ENCODE peak calls at places on chromosome 22, in four cellular contexts. One of them, this sample, is unnamed.

GRCh38 chr22:36362819-36363377 is 24.9 kb downstream of the MYH9 start:
- DNase-seq in fibroblast of lung: peak; percentile 62
- DNase-seq in trophoblast cell: no peak
- DNase-seq in PC-9: no peak
- DNase-seq in this sample: no peak

GRCh38 chr22:39895682-39896081 is 2.1 kb upstream of the ENTHD1 start:
- DNase-seq in fibroblast of lung: no peak
- DNase-seq in trophoblast cell: no peak
- DNase-seq in PC-9: no peak
- DNase-seq in this sample: no peak

GRCh38 chr22:36238348-36239149 is 778 bp downstream of the APOL2 start:
- DNase-seq in fibroblast of lung: no peak
- DNase-seq in trophoblast cell: no peak
- DNase-seq in PC-9: peak; percentile 17
- DNase-seq in this sample: no peak

GRCh38 chr22:17164392-17165024 is 5.4 kb upstream of the HDHD5 start:
- DNase-seq in fibroblast of lung: no peak
- DNase-seq in trophoblast cell: no peak
- DNase-seq in PC-9: no peak
- DNase-seq in this sample: no peak

GRCh38 chr22:22129387-22129786 is 115.2 kb upstream of the VPREB1 start:
- DNase-seq in fibroblast of lung: no peak
- DNase-seq in trophoblast cell: no peak
- DNase-seq in PC-9: no peak
- DNase-seq in this sample: no peak

GRCh38 chr22:24694971-24695928 is 79.3 kb downstream of the PIWIL3 start:
- DNase-seq in fibroblast of lung: no peak
- DNase-seq in trophoblast cell: no peak
- DNase-seq in PC-9: no peak
- DNase-seq in this sample: no peak

GRCh38 chr22:47054231-47055072 is 292.0 kb downstream of the TBC1D22A start:
- DNase-seq in fibroblast of lung: no peak
- DNase-seq in trophoblast cell: no peak
- DNase-seq in PC-9: no peak
- DNase-seq in this sample: no peak

GRCh38 chr22:47043835-47044721 is 281.6 kb downstream of the TBC1D22A start:
- DNase-seq in fibroblast of lung: peak; percentile 71
- DNase-seq in trophoblast cell: peak; percentile 34
- DNase-seq in PC-9: peak; percentile 25
- DNase-seq in this sample: no peak

GRCh38 chr22:19051381-19051780 is 70.8 kb downstream of the DGCR2 start:
- DNase-seq in fibroblast of lung: no peak
- DNase-seq in trophoblast cell: no peak
- DNase-seq in PC-9: no peak
- DNase-seq in this sample: no peak

GRCh38 chr22:27883656-27884350 is 35.3 kb downstream of the PITPNB start:
- DNase-seq in fibroblast of lung: no peak
- DNase-seq in trophoblast cell: no peak
- DNase-seq in PC-9: no peak
- DNase-seq in this sample: no peak

GRCh38 chr22:35601743-35602633 is 15.1 kb downstream of the MB start:
- DNase-seq in fibroblast of lung: peak; percentile 77
- DNase-seq in trophoblast cell: peak; percentile 54
- DNase-seq in PC-9: peak; percentile 91
- DNase-seq in this sample: no peak

GRCh38 chr22:49334976-49335375 is 492.7 kb downstream of the BRD1 start:
- DNase-seq in fibroblast of lung: no peak
- DNase-seq in trophoblast cell: no peak
- DNase-seq in PC-9: no peak
- DNase-seq in this sample: no peak

GRCh38 chr22:23520875-23521441 is 59.1 kb downstream of the IGLL1 start:
- DNase-seq in fibroblast of lung: peak; percentile 43
- DNase-seq in trophoblast cell: no peak
- DNase-seq in PC-9: no peak
- DNase-seq in this sample: no peak

GRCh38 chr22:25475554-25476022 is 88.9 kb upstream of the GRK3 start:
- DNase-seq in fibroblast of lung: peak; percentile 69
- DNase-seq in trophoblast cell: no peak
- DNase-seq in PC-9: no peak
- DNase-seq in this sample: no peak

GRCh38 chr22:35472488-35472887 is 68.1 kb upstream of the RASD2 start:
- DNase-seq in fibroblast of lung: no peak
- DNase-seq in trophoblast cell: no peak
- DNase-seq in PC-9: no peak
- DNase-seq in this sample: no peak

GRCh38 chr22:18152519-18152918 is 2.5 kb downstream of the USP18 start:
- DNase-seq in fibroblast of lung: no peak
- DNase-seq in trophoblast cell: no peak
- DNase-seq in PC-9: no peak
- DNase-seq in this sample: no peak

GRCh38 chr22:49204599-49205214 is 623.0 kb downstream of the BRD1 start:
- DNase-seq in fibroblast of lung: no peak
- DNase-seq in trophoblast cell: no peak
- DNase-seq in PC-9: no peak
- DNase-seq in this sample: no peak

GRCh38 chr22:50710221-50710620 is 27.8 kb upstream of the ACR start:
- DNase-seq in fibroblast of lung: no peak
- DNase-seq in trophoblast cell: no peak
- DNase-seq in PC-9: no peak
- DNase-seq in this sample: no peak

GRCh38 chr22:39773976-39774539 is 119.5 kb downstream of the ENTHD1 start:
- DNase-seq in fibroblast of lung: peak; percentile 3
- DNase-seq in trophoblast cell: no peak
- DNase-seq in PC-9: peak; percentile 40
- DNase-seq in this sample: no peak

GRCh38 chr22:49992921-49993648 is 19.5 kb downstream of the IL17REL start:
- DNase-seq in fibroblast of lung: peak; percentile 23
- DNase-seq in trophoblast cell: peak; percentile 26
- DNase-seq in PC-9: peak; percentile 52
- DNase-seq in this sample: no peak

GRCh38 chr22:46602025-46602424 is 18.2 kb upstream of the GRAMD4 start:
- DNase-seq in fibroblast of lung: no peak
- DNase-seq in trophoblast cell: peak; percentile 35
- DNase-seq in PC-9: no peak
- DNase-seq in this sample: no peak

GRCh38 chr22:26648761-26649363 is 8.5 kb upstream of the MIAT start:
- DNase-seq in fibroblast of lung: no peak
- DNase-seq in trophoblast cell: no peak
- DNase-seq in PC-9: no peak
- DNase-seq in this sample: no peak

GRCh38 chr22:39938509-39938908 is 21.7 kb upstream of the TMA7B start:
- DNase-seq in fibroblast of lung: no peak
- DNase-seq in trophoblast cell: no peak
- DNase-seq in PC-9: no peak
- DNase-seq in this sample: no peak

DNA sequence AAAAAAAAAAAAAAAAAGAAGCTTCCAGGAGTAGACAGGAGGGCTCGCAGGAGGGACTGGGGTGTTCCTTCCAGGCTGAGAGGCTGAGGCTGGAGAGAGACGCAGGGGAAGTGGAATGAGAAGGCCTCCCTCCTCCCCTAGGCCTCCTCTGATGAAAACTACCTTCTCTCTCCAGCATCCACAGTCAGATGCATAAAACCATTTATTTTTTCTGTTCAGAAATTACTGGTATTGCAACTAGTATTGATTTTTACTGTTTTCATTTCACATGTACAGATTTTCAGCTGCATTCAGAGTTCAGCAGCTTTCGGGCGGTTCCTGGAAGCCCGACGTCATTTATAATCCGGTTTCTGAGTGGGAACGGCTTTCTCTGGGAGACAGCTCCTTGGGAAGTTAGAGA is 6.8 kb upstream of the NFAM1 start:
- DNase-seq in fibroblast of lung: no peak
- DNase-seq in trophoblast cell: no peak
- DNase-seq in PC-9: no peak
- DNase-seq in this sample: no peak
- H3K27ac ChIP-seq in fibroblast of lung: no peak overlapping the region
- H3K27ac ChIP-seq in trophoblast cell: no peak overlapping the region
- H3K27ac ChIP-seq in PC-9: no peak overlapping the region
- H3K27ac ChIP-seq in this sample: no peak overlapping the region

GRCh38 chr22:44024288-44024908 is at the start of gene PARVB:
- DNase-seq in fibroblast of lung: no peak
- DNase-seq in trophoblast cell: no peak
- DNase-seq in PC-9: peak; percentile 20
- DNase-seq in this sample: no peak
- H3K27ac ChIP-seq in fibroblast of lung: peak within 1 kb of the TSS; percentile 91
- H3K27ac ChIP-seq in trophoblast cell: no peak within 1 kb of the TSS
- H3K27ac ChIP-seq in PC-9: no peak within 1 kb of the TSS
- H3K27ac ChIP-seq in this sample: peak within 1 kb of the TSS; percentile 89

DNA sequence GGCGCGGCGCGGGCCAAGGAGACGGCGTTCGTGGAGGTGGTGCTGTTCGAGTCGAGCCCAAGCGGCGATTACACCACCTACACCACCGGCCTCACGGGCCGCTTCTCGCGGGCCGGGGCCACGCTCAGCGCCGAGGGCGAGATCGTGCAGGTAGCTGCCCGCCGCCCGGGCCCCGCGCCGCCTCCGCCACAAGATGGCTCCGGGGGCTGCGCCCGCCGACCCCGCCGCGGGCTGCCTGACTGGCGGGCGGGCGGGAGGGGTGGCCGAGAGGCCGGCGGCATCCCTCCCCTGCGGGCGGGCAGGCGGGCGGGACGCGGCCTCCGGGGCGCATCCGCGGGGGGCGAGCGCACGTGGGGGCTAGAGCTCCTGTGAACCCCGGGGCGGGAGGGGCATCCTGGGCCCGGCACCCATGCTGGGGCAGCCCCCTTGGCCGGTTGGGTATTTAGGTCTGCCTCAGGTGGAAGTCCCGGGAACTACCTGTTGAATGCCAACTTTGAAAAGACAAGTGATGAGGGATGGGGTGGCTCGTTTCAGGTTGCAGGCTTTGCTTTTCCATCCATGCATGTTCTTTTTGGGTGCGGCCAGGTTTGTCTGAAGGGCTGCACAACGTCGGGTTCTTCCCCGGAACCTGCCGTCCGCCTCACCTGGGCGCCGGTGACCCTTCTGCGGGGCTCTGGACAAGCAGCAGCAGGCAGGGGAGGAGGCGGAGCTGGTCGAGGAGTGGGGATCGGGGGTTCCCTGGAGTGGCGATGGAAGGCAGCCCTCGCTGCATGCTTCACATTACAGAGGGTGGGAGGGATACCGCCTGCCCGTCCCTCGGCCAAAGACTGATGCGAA is 763 bp downstream of the ZNRF3 start:
- DNase-seq in fibroblast of lung: peak; percentile 39
- DNase-seq in trophoblast cell: peak; percentile 26
- DNase-seq in PC-9: peak; percentile 19
- DNase-seq in this sample: no peak
- H3K27ac ChIP-seq in fibroblast of lung: no peak overlapping the region
- H3K27ac ChIP-seq in trophoblast cell: peak overlapping the region; percentile 57
- H3K27ac ChIP-seq in PC-9: no peak overlapping the region
- H3K27ac ChIP-seq in this sample: no peak overlapping the region

GRCh38 chr22:38415561-38416321 is 39.3 kb downstream of the KCNJ4 start:
- DNase-seq in fibroblast of lung: no peak
- DNase-seq in trophoblast cell: no peak
- DNase-seq in PC-9: no peak
- DNase-seq in this sample: no peak
- H3K27ac ChIP-seq in fibroblast of lung: no peak overlapping the region
- H3K27ac ChIP-seq in trophoblast cell: no peak overlapping the region
- H3K27ac ChIP-seq in PC-9: no peak overlapping the region
- H3K27ac ChIP-seq in this sample: no peak overlapping the region

GRCh38 chr22:43144949-43145348 is 1.8 kb upstream of the MCAT start:
- DNase-seq in fibroblast of lung: no peak
- DNase-seq in trophoblast cell: no peak
- DNase-seq in PC-9: no peak
- DNase-seq in this sample: no peak

GRCh38 chr22:43151251-43152000 is at the start of gene TSPO:
- DNase-seq in fibroblast of lung: peak; percentile 41
- DNase-seq in trophoblast cell: no peak
- DNase-seq in PC-9: peak; percentile 60
- DNase-seq in this sample: no peak

GRCh38 chr22:43148581-43148980 is 2.8 kb upstream of the TSPO start:
- DNase-seq in fibroblast of lung: no peak
- DNase-seq in trophoblast cell: no peak
- DNase-seq in PC-9: no peak
- DNase-seq in this sample: no peak

GRCh38 chr22:43150731-43151206 is 590 bp upstream of the TSPO start:
- DNase-seq in fibroblast of lung: no peak
- DNase-seq in trophoblast cell: no peak
- DNase-seq in PC-9: no peak
- DNase-seq in this sample: no peak

DNA sequence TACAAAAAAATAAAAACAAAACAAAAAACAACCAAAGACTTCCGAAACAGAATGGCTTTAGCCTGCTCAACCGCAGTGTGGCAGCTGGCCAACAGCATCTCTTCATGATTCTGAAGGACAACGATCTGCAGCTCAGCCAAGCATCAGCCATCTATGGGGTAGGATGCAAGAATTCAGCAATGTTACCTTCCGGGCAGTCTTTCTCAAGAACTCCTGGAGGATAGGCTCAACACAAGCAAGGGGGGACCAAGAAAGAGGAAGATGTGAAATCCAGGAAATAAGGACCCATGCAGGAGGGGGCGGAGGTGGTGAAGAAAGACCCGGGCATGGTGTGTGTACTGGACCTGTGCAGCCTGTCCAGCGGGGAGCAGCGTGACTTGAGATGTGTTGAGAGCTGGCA is 3.5 kb upstream of the TSPO start:
- DNase-seq in fibroblast of lung: no peak
- DNase-seq in trophoblast cell: no peak
- DNase-seq in PC-9: no peak
- DNase-seq in this sample: no peak
- H3K27ac ChIP-seq in fibroblast of lung: no peak overlapping the region
- H3K27ac ChIP-seq in trophoblast cell: no peak overlapping the region
- H3K27ac ChIP-seq in PC-9: no peak overlapping the region
- H3K27ac ChIP-seq in this sample: no peak overlapping the region

DNA sequence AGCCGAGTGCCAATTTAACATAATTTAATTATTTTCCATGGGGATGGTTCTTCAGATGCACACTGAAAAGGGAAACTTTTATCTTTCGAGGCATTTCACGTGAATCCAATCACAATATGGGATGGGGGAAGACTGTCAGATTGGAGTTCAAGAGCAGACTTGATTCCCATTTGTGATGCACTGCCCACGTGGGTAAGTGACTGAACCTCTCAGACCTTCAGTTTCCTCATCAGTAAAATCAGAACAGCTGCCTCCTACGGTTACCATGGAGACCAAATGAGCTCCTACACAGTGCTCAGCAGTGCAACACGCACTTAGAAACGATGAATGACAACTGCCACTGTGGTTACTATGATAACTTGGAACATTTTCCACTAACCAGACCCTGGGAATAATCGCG is 21.7 kb downstream of the KIAA0930 start:
- DNase-seq in fibroblast of lung: peak; percentile 21
- DNase-seq in trophoblast cell: peak; percentile 81
- DNase-seq in PC-9: no peak
- DNase-seq in this sample: no peak
- H3K27ac ChIP-seq in fibroblast of lung: no peak overlapping the region
- H3K27ac ChIP-seq in trophoblast cell: no peak overlapping the region
- H3K27ac ChIP-seq in PC-9: no peak overlapping the region
- H3K27ac ChIP-seq in this sample: no peak overlapping the region

GRCh38 chr22:20887375-20887774 is 28.6 kb downstream of the SNAP29 start:
- DNase-seq in fibroblast of lung: no peak
- DNase-seq in trophoblast cell: peak; percentile 53
- DNase-seq in PC-9: no peak
- DNase-seq in this sample: no peak

GRCh38 chr22:20884454-20884853 is 25.6 kb downstream of the SNAP29 start:
- DNase-seq in fibroblast of lung: no peak
- DNase-seq in trophoblast cell: peak; percentile 53
- DNase-seq in PC-9: no peak
- DNase-seq in this sample: no peak

GRCh38 chr22:20885557-20886323 is 26.9 kb downstream of the SNAP29 start:
- DNase-seq in fibroblast of lung: peak; percentile 73
- DNase-seq in trophoblast cell: peak; percentile 99
- DNase-seq in PC-9: peak; percentile 80
- DNase-seq in this sample: peak; percentile 72

GRCh38 chr22:20882855-20883254 is 24.0 kb downstream of the SNAP29 start:
- DNase-seq in fibroblast of lung: no peak
- DNase-seq in trophoblast cell: no peak
- DNase-seq in PC-9: no peak
- DNase-seq in this sample: no peak

GRCh38 chr22:20885017-20885556 is 26.3 kb downstream of the SNAP29 start:
- DNase-seq in fibroblast of lung: no peak
- DNase-seq in trophoblast cell: no peak
- DNase-seq in PC-9: no peak
- DNase-seq in this sample: no peak
- H3K27ac ChIP-seq in fibroblast of lung: no peak overlapping the region
- H3K27ac ChIP-seq in trophoblast cell: peak overlapping the region; percentile 1
- H3K27ac ChIP-seq in PC-9: peak overlapping the region; percentile 42
- H3K27ac ChIP-seq in this sample: peak overlapping the region; percentile 59